ENCODE peak calls at places on chromosomes 6 and 20, in ten cellular contexts. Y is heart right ventricle; S is psoas muscle; I is GM23338; T is right atrium auricular region; P is breast epithelium; B is effector memory CD4-positive, alpha-beta T cell; F is colonic mucosa; X is IMR-90; Q is left lung. V is an unnamed sample.

GRCh38 chr6:139240161-139241010 is 51.4 kb downstream of the TXLNB start:
- DNase-seq in Y (no peak), S (no peak), I (no peak), T (no peak), P (peak), B (no peak), F (peak), X (peak), Q (no peak), V (peak)

GRCh38 chr20:51700809-51701285 is 67.3 kb downstream of the ATP9A start:
- DNase-seq in Y (no peak), S (no peak), I (peak), T (no peak), P (no peak), B (no peak), F (peak), X (peak), Q (no peak), V (peak)

GRCh38 chr20:62888910-62889309 is 27.3 kb upstream of the TCFL5 start:
- DNase-seq in Y (no peak), S (no peak), I (no peak), T (no peak), P (no peak), B (no peak), F (no peak), X (no peak), Q (no peak), V (no peak)

GRCh38 chr6:161424421-161424820 is 150.6 kb upstream of the AGPAT4 start:
- DNase-seq in Y (no peak), S (no peak), I (no peak), T (no peak), P (no peak), B (no peak), F (no peak), X (no peak), Q (no peak), V (no peak)

GRCh38 chr6:36333889-36334288 is 2.8 kb downstream of the BNIP5 start:
- DNase-seq in Y (no peak), S (no peak), I (peak), T (no peak), P (no peak), B (no peak), F (no peak), X (no peak), Q (no peak), V (no peak)

GRCh38 chr6:43313813-43314212 is 5.2 kb upstream of the CRIP3 start:
- DNase-seq in Y (no peak), S (no peak), I (no peak), T (no peak), P (no peak), B (no peak), F (no peak), X (no peak), Q (no peak), V (no peak)

GRCh38 chr6:113102761-113103160 is 754.4 kb upstream of the MARCKS start:
- DNase-seq in Y (no peak), S (no peak), I (no peak), T (no peak), P (no peak), B (no peak), F (no peak), X (peak), Q (no peak), V (no peak)

GRCh38 chr6:5747379-5747778 is 259.3 kb downstream of the NRN1 start:
- DNase-seq in Y (no peak), S (no peak), I (no peak), T (no peak), P (no peak), B (no peak), F (no peak), X (no peak), Q (no peak), V (no peak)

GRCh38 chr6:32163559-32164258 is 686 bp upstream of the EGFL8 start:
- DNase-seq in Y (no peak), S (no peak), I (no peak), T (no peak), P (no peak), B (no peak), F (no peak), X (no peak), Q (peak), V (no peak)

GRCh38 chr6:105121981-105122380 is 57.8 kb downstream of the POPDC3 start:
- DNase-seq in Y (no peak), S (no peak), I (no peak), T (no peak), P (no peak), B (no peak), F (no peak), X (peak), Q (no peak), V (no peak)

GRCh38 chr20:10863337-10864060 is 189.7 kb upstream of the JAG1 start:
- DNase-seq in Y (no peak), S (no peak), I (peak), T (no peak), P (no peak), B (no peak), F (no peak), X (peak), Q (no peak), V (peak)

GRCh38 chr6:106163446-106163965 is 77.4 kb downstream of the PRDM1 start:
- DNase-seq in Y (no peak), S (peak), I (peak), T (peak), P (no peak), B (no peak), F (peak), X (peak), Q (no peak), V (peak)

GRCh38 chr6:39309942-39310531 is 4.2 kb downstream of the KCNK17 start:
- DNase-seq in Y (peak), S (peak), I (peak), T (peak), P (peak), B (peak), F (peak), X (peak), Q (peak), V (peak)

GRCh38 chr6:5213851-5214507 is 46.8 kb downstream of the LYRM4 start:
- DNase-seq in Y (peak), S (no peak), I (no peak), T (no peak), P (no peak), B (no peak), F (no peak), X (peak), Q (no peak), V (peak)

GRCh38 chr6:113495521-113495920 is 361.6 kb upstream of the MARCKS start:
- DNase-seq in Y (no peak), S (no peak), I (no peak), T (no peak), P (no peak), B (no peak), F (no peak), X (peak), Q (no peak), V (no peak)

GRCh38 chr6:99613705-99614429 is 7.2 kb downstream of the PRDM13 start:
- DNase-seq in Y (no peak), S (no peak), I (peak), T (no peak), P (no peak), B (no peak), F (no peak), X (no peak), Q (peak), V (no peak)

GRCh38 chr6:99614430-99615161 is 8.0 kb downstream of the PRDM13 start:
- DNase-seq in Y (no peak), S (no peak), I (peak), T (no peak), P (no peak), B (no peak), F (no peak), X (no peak), Q (peak), V (no peak)

GRCh38 chr6:99617131-99617530 is 10.5 kb downstream of the PRDM13 start:
- DNase-seq in Y (no peak), S (no peak), I (no peak), T (no peak), P (no peak), B (no peak), F (no peak), X (no peak), Q (no peak), V (no peak)

GRCh38 chr6:99618649-99619408 is 12.2 kb downstream of the PRDM13 start:
- DNase-seq in Y (no peak), S (no peak), I (peak), T (no peak), P (no peak), B (no peak), F (no peak), X (no peak), Q (peak), V (no peak)

DNA sequence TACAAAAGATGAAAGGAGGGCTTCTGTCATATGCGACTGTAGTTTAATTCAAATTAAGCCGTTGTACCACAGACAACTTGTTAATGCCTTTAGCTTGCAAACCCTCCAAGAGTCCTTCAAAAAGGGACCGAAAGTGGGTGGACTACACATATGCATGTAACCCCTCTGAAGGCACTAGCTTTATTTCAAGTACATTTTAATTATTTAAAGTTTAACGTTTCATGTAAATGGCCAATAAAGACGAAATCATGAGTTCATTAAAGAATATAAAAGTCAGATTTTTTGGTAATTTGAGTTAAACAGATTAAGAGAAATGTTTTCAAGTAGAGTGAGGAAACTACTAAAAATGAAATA is 12.8 kb downstream of the PRDM13 start:
- DNase-seq in Y (no peak), S (no peak), I (no peak), T (no peak), P (no peak), B (no peak), F (no peak), X (no peak), Q (no peak), V (no peak)
- H3K4me3 ChIP-seq in Y (no peak), S (no peak), I (peak), T (no peak), P (no peak), B (no peak), F (no peak), X (no peak), Q (no peak), V (no peak)

DNA sequence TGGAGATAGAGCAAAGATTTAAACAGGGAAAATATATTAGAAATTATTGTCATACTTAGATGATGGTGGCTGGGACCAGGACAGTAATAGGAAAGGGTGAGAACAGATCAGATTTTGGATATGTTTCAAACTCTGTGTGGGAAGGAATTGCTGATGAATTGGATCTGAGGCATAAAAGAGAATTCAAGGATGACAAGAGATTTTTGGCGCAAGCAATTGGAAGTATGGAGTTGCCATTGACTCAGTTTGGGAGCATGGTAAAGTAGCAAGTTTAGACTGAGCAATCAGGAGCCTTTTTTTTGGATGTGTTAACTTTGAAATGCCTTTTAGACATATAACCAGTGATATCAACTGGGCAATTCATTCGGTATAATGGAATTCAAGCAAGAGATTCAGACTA is 14.4 kb downstream of the TAB2 start:
- DNase-seq in Y (no peak), S (no peak), I (no peak), T (no peak), P (no peak), B (no peak), F (no peak), X (peak), Q (no peak), V (no peak)
- H3K27ac ChIP-seq in Y (no peak), S (peak), I (no peak), T (no peak), P (no peak), B (no peak), F (no peak), X (no peak), Q (no peak), V (no peak)

DNA sequence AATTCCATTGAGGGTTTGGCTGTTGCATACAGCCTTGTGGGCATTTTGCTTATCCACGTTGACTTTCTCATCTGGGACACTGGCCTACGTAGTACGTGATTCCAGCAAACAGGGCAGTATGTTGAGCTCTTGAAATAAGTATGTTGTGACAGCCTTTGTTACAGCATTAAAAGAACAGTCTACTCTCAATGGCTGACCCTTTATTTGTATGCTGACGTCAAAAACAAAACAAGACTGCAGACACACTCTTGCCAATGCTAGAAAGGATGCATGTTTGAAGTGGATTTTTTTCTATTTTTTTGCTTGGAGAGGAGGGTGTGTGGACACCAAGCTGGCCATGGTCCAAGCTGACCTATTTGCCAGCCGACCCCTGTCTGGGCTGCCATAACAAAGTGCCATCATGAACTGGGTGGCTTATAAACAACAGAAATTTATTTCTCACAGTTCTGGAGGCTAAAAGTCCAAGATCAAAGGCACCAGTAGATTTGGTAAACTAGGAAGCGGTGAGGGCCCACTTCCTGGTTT is 10.8 kb upstream of the SNHG17 start:
- DNase-seq in Y (no peak), S (no peak), I (no peak), T (no peak), P (no peak), B (no peak), F (no peak), X (no peak), Q (no peak), V (no peak)
- H3K4me3 ChIP-seq in Y (peak), S (peak), I (peak), T (peak), P (peak), B (peak), F (peak), X (peak), Q (peak), V (peak)

GRCh38 chr20:19367591-19367990 is 155.1 kb downstream of the SLC24A3 start:
- DNase-seq in Y (no peak), S (no peak), I (no peak), T (no peak), P (no peak), B (no peak), F (no peak), X (no peak), Q (no peak), V (no peak)

GRCh38 chr20:19363439-19363838 is 151.0 kb downstream of the SLC24A3 start:
- DNase-seq in Y (no peak), S (no peak), I (no peak), T (no peak), P (no peak), B (no peak), F (no peak), X (no peak), Q (no peak), V (no peak)

DNA sequence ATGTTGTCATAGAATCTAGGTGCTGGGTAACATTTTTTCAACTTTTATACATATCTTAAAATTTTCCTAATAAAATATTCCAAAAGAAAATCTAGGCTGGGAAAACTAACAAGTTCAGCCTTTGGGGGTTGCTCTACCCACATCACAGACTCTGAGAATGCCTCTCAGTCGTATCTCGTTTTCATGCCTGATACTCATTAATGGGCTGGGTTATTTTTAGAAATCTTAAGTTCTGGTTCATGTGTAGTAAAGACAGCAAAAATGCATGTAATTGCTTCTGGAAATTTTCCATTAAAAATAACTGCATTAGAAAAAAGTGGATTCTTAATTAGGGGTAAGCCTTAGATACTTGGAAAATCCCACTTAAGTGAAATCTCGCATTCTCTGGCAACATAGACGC is 149.4 kb downstream of the SLC24A3 start:
- DNase-seq in Y (no peak), S (no peak), I (no peak), T (no peak), P (no peak), B (no peak), F (no peak), X (no peak), Q (no peak), V (no peak)
- H3K27ac ChIP-seq in Y (no peak), S (no peak), I (no peak), T (no peak), P (no peak), B (no peak), F (no peak), X (no peak), Q (no peak), V (no peak)

GRCh38 chr20:44714102-44714700 is 968 bp upstream of the CCN5 start:
- DNase-seq in Y (no peak), S (no peak), I (no peak), T (no peak), P (no peak), B (no peak), F (no peak), X (no peak), Q (no peak), V (peak)
- H3K4me3 ChIP-seq in Y (no peak), S (peak), I (no peak), T (no peak), P (peak), B (no peak), F (no peak), X (no peak), Q (no peak), V (no peak)

DNA sequence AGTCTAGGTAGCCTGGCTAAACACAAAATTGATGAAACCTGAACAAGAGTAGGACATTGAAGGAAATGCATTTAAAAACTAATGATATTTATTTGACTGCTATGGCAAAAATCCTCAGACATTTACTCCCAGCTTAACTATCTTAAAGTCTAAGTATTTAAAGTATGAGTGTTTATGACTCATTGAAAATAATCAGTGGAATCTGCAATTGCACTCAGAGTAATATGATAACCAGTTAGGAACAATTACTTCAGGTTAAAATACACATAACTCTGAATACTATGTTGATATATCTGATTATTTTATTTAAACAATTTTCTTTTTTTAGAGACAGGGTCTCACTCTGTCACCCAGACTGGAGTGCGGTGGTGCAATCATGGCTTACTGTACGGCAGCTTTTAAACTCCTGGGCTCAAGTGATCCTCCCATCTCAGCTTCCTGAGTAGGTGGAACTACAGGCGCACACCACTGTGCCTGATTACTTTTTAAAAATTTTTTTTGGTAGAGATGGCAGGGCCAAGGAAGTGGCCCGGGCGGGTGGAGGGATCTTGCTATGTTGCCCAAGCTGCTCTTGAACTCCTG is 43.9 kb downstream of the FILIP1 start:
- DNase-seq in Y (no peak), S (no peak), I (no peak), T (no peak), P (no peak), B (no peak), F (no peak), X (peak), Q (no peak), V (no peak)
- H3K27ac ChIP-seq in Y (no peak), S (no peak), I (no peak), T (no peak), P (no peak), B (no peak), F (no peak), X (peak), Q (peak), V (no peak)

GRCh38 chr20:4925842-4926530 is 75.3 kb downstream of the SLC23A2 start:
- DNase-seq in Y (peak), S (peak), I (no peak), T (peak), P (no peak), B (no peak), F (peak), X (peak), Q (no peak), V (peak)
- H3K4me3 ChIP-seq in Y (no peak), S (no peak), I (no peak), T (no peak), P (peak), B (no peak), F (no peak), X (no peak), Q (no peak), V (no peak)

GRCh38 chr6:69650703-69651102 is 146.1 kb downstream of the LMBRD1 start:
- DNase-seq in Y (no peak), S (no peak), I (no peak), T (no peak), P (no peak), B (no peak), F (no peak), X (no peak), Q (no peak), V (no peak)

GRCh38 chr6:69643688-69644087 is 153.1 kb downstream of the LMBRD1 start:
- DNase-seq in Y (no peak), S (no peak), I (no peak), T (no peak), P (no peak), B (no peak), F (no peak), X (no peak), Q (no peak), V (no peak)

DNA sequence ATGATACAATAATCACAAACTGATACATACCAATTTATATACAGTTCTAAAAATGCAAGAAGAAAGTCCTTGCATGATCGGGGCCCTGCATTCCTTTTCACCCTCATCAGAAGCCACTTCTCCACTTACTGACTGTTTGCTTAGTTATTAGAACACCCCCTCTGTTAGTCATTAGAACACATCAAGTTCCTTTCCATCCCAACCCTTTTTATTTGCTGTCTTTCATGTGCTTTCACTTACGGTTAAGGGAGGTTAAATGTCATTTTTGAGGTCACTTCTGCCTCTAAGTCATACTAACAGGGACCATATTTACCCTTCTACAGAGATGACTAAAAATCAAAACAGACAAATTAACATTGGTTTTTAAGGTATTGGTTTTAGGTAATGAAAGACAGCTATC is 149.1 kb downstream of the LMBRD1 start:
- DNase-seq in Y (no peak), S (no peak), I (no peak), T (no peak), P (no peak), B (no peak), F (no peak), X (no peak), Q (no peak), V (no peak)
- H3K27ac ChIP-seq in Y (no peak), S (no peak), I (no peak), T (no peak), P (no peak), B (no peak), F (no peak), X (no peak), Q (no peak), V (no peak)